ENCODE peak calls at places on chromosomes 6 and 20, in seven cellular contexts. A is ascending aorta; V is AG08395; R is activated T-cell treated with anti-CD3 and anti-CD28 coated beads, Interleukin-2, amount 50 U/mL, for 4 hours; O is NCI-H1105; F is activated CD4-positive, CD25-positive, alpha-beta regulatory T cell; X is mucosa of descending colon. B is an unnamed sample.

GRCh38 chr6:3999800-4000661 is 78.9 kb downstream of the FAM217A start:
- DNase-seq in A (no peak), V (no peak), R (no peak), O (no peak), F (no peak), X (no peak), B (no peak)

GRCh38 chr6:50277774-50278173 is 228.0 kb upstream of the DEFB112 start:
- DNase-seq in A (no peak), V (no peak), R (no peak), O (no peak), F (no peak), X (no peak), B (no peak)

GRCh38 chr6:101398716-101399626 is 5.5 kb downstream of the GRIK2 start:
- DNase-seq in A (no peak), V (no peak), R (no peak), O (no peak), F (no peak), X (no peak), B (no peak)

GRCh38 chr6:163790296-163790840 is 375.9 kb downstream of the QKI start:
- DNase-seq in A (no peak), V (no peak), R (no peak), O (no peak), F (no peak), X (no peak), B (no peak)

GRCh38 chr6:21634582-21634981 is 41.0 kb downstream of the SOX4 start:
- DNase-seq in A (peak; percentile 78), V (peak; percentile 82), R (no peak), O (no peak), F (no peak), X (no peak), B (peak; percentile 84)

GRCh38 chr6:6925391-6926164 is 182.2 kb upstream of the RREB1 start:
- DNase-seq in A (no peak), V (peak; percentile 40), R (no peak), O (no peak), F (no peak), X (no peak), B (no peak)

GRCh38 chr6:28167068-28167467 is 25.4 kb downstream of the ZKSCAN8 start:
- DNase-seq in A (no peak), V (peak; percentile 38), R (no peak), O (no peak), F (no peak), X (no peak), B (no peak)

GRCh38 chr6:14466278-14466677 is 348.7 kb downstream of the CD83 start:
- DNase-seq in A (no peak), V (peak; percentile 83), R (no peak), O (no peak), F (no peak), X (no peak), B (no peak)

GRCh38 chr6:155378284-155378683 is 64.0 kb upstream of the TFB1M start:
- DNase-seq in A (no peak), V (no peak), R (no peak), O (no peak), F (no peak), X (no peak), B (no peak)

GRCh38 chr20:38485041-38485440 is 12.4 kb downstream of the RALGAPB start:
- DNase-seq in A (no peak), V (no peak), R (no peak), O (no peak), F (no peak), X (no peak), B (no peak)

GRCh38 chr6:137904822-137905617 is 38.0 kb downstream of the TNFAIP3 start:
- DNase-seq in A (peak; percentile 67), V (peak; percentile 53), R (peak; percentile 82), O (no peak), F (peak; percentile 67), X (peak; percentile 31), B (no peak)

GRCh38 chr20:64041781-64042771 is 6.1 kb downstream of the C20orf204 start:
- DNase-seq in A (no peak), V (no peak), R (no peak), O (no peak), F (no peak), X (no peak), B (no peak)

GRCh38 chr6:20976391-20976790 is 442.1 kb downstream of the CDKAL1 start:
- DNase-seq in A (no peak), V (no peak), R (no peak), O (no peak), F (no peak), X (no peak), B (no peak)

GRCh38 chr20:62066339-62066982 is 780 bp upstream of the TAF4 start:
- DNase-seq in A (no peak), V (no peak), R (peak; percentile 32), O (peak; percentile 79), F (no peak), X (peak; percentile 65), B (no peak)

GRCh38 chr20:4763776-4764525 is 42.2 kb downstream of the PRND start:
- DNase-seq in A (no peak), V (no peak), R (no peak), O (no peak), F (no peak), X (no peak), B (no peak)

GRCh38 chr6:167997642-167998041 is at the start of gene KIF25:
- DNase-seq in A (no peak), V (no peak), R (no peak), O (no peak), F (no peak), X (no peak), B (no peak)

GRCh38 chr6:35370124-35370741 is 27.9 kb downstream of the PPARD start:
- DNase-seq in A (peak; percentile 93), V (peak; percentile 97), R (peak; percentile 31), O (no peak), F (no peak), X (no peak), B (no peak)

GRCh38 chr6:169994734-169995133 is 243.3 kb downstream of the ERMARD start:
- DNase-seq in A (no peak), V (no peak), R (no peak), O (no peak), F (no peak), X (no peak), B (no peak)

B was measured in Panc1.